ENCODE peak calls at places on chromosomes 4 and X, in nine cellular contexts. M, D, F, L, K, J, S, Z and A are unnamed samples.

GRCh38 chr4:161256716-161257115 is 907.1 kb downstream of the FSTL5 start:
- DNase-seq in M (no peak), D (no peak), F (no peak), L (no peak), K (no peak), J (no peak), S (no peak), Z (no peak), A (no peak)

GRCh38 chr4:75673959-75674328 is 733 bp upstream of the G3BP2 start:
- DNase-seq in M (no peak), D (no peak), F (no peak), L (peak; percentile 79), K (no peak), J (no peak), S (no peak), Z (no peak), A (no peak)

GRCh38 chr4:146381263-146381872 is 140.4 kb downstream of the SLC10A7 start:
- DNase-seq in M (no peak), D (no peak), F (no peak), L (no peak), K (no peak), J (no peak), S (no peak), Z (no peak), A (no peak)

GRCh38 chr4:137238456-137238855 is 293.8 kb downstream of the PCDH18 start:
- DNase-seq in M (no peak), D (no peak), F (no peak), L (no peak), K (no peak), J (no peak), S (no peak), Z (no peak), A (no peak)

GRCh38 chr4:151304755-151305154 is 20.6 kb downstream of the SH3D19 start:
- DNase-seq in M (no peak), D (no peak), F (no peak), L (no peak), K (no peak), J (no peak), S (no peak), Z (no peak), A (no peak)

GRCh38 chrX:136780738-136781137 is at the start of gene ARHGEF6:
- DNase-seq in M (no peak), D (no peak), F (no peak), L (no peak), K (no peak), J (no peak), S (no peak), Z (no peak), A (no peak)

GRCh38 chr4:5787311-5787710 is 76.3 kb downstream of the EVC start:
- DNase-seq in M (peak; percentile 5), D (peak; percentile 11), F (no peak), L (no peak), K (no peak), J (no peak), S (no peak), Z (no peak), A (no peak)

GRCh38 chr4:1628892-1629703 is 55.0 kb downstream of the FAM53A start:
- DNase-seq in M (peak; percentile 67), D (peak; percentile 78), F (peak; percentile 65), L (peak; percentile 43), K (no peak), J (peak; percentile 61), S (peak; percentile 82), Z (no peak), A (no peak)

GRCh38 chr4:56134272-56134671 is 185.5 kb downstream of the CEP135 start:
- DNase-seq in M (no peak), D (no peak), F (no peak), L (peak; percentile 97), K (no peak), J (no peak), S (no peak), Z (no peak), A (no peak)

GRCh38 chr4:58602022-58602421 is 1491.8 kb upstream of the IGFBP7 start:
- DNase-seq in M (no peak), D (no peak), F (no peak), L (no peak), K (no peak), J (no peak), S (no peak), Z (no peak), A (no peak)

GRCh38 chr4:176988226-176988625 is 195.5 kb upstream of the VEGFC start:
- DNase-seq in M (no peak), D (no peak), F (no peak), L (peak; percentile 85), K (peak; percentile 77), J (no peak), S (no peak), Z (peak; percentile 90), A (peak; percentile 62)

GRCh38 chrX:22060451-22060940 is 28.4 kb downstream of the PHEX start:
- DNase-seq in M (no peak), D (no peak), F (no peak), L (peak; percentile 48), K (no peak), J (no peak), S (no peak), Z (no peak), A (no peak)

GRCh38 chr4:55017406-55017805 is 108.0 kb downstream of the KDR start:
- DNase-seq in M (no peak), D (no peak), F (no peak), L (no peak), K (no peak), J (no peak), S (no peak), Z (no peak), A (no peak)

GRCh38 chr4:142516686-142517145 is 329.4 kb downstream of the INPP4B start:
- DNase-seq in M (no peak), D (no peak), F (no peak), L (peak; percentile 46), K (peak; percentile 9), J (no peak), S (no peak), Z (peak; percentile 67), A (peak; percentile 31)

GRCh38 chr4:159235779-159236368 is 133.0 kb downstream of the RAPGEF2 start:
- DNase-seq in M (no peak), D (no peak), F (no peak), L (peak; percentile 43), K (no peak), J (no peak), S (no peak), Z (no peak), A (no peak)

GRCh38 chr4:101019313-101019712 is 328.0 kb downstream of the PPP3CA start:
- DNase-seq in M (no peak), D (no peak), F (no peak), L (no peak), K (no peak), J (no peak), S (no peak), Z (no peak), A (no peak)

GRCh38 chr4:15131551-15131950 is 129.3 kb downstream of the CPEB2 start:
- DNase-seq in M (no peak), D (no peak), F (no peak), L (no peak), K (no peak), J (peak; percentile 22), S (no peak), Z (no peak), A (no peak)

GRCh38 chrX:1401611-1402430 is 9.9 kb upstream of the SLC25A6 start:
- DNase-seq in M (no peak), D (peak; percentile 58), F (no peak), L (no peak), K (no peak), J (peak; percentile 7), S (peak; percentile 47), Z (no peak), A (no peak)

GRCh38 chr4:94240384-94240783 is 32.7 kb downstream of the SMARCAD1 start:
- DNase-seq in M (no peak), D (no peak), F (no peak), L (no peak), K (no peak), J (no peak), S (no peak), Z (no peak), A (no peak)

GRCh38 chr4:85498068-85498733 is 23.3 kb downstream of the ARHGAP24 start:
- DNase-seq in M (peak; percentile 79), D (peak; percentile 73), F (peak; percentile 32), L (peak; percentile 73), K (no peak), J (no peak), S (no peak), Z (no peak), A (no peak)

GRCh38 chr4:85496933-85497332 is 22.0 kb downstream of the ARHGAP24 start:
- DNase-seq in M (no peak), D (no peak), F (no peak), L (peak; percentile 71), K (no peak), J (no peak), S (no peak), Z (peak; percentile 56), A (peak; percentile 88)

GRCh38 chr4:85499573-85499972 is 24.6 kb downstream of the ARHGAP24 start:
- DNase-seq in M (no peak), D (no peak), F (no peak), L (no peak), K (no peak), J (no peak), S (no peak), Z (no peak), A (no peak)

GRCh38 chr4:85496146-85496849 is 21.3 kb downstream of the ARHGAP24 start:
- DNase-seq in M (no peak), D (no peak), F (no peak), L (peak; percentile 61), K (no peak), J (no peak), S (no peak), Z (no peak), A (no peak)

GRCh38 chr4:85495621-85496020 is 20.7 kb downstream of the ARHGAP24 start:
- DNase-seq in M (no peak), D (no peak), F (no peak), L (no peak), K (no peak), J (no peak), S (no peak), Z (no peak), A (peak; percentile 43)
- H3K4me3 ChIP-seq in M (no peak overlapping the region), D (no peak overlapping the region), F (no peak overlapping the region), L (no peak overlapping the region), K (no peak overlapping the region), J (no peak overlapping the region), S (peak overlapping the region; percentile 8), Z (no peak overlapping the region), A (no peak overlapping the region)

GRCh38 chrX:3548743-3549441 is 164.6 kb downstream of the PRKX start:
- DNase-seq in M (no peak), D (no peak), F (peak; percentile 10), L (peak; percentile 82), K (no peak), J (no peak), S (no peak), Z (peak; percentile 87), A (peak; percentile 21)
- H3K4me3 ChIP-seq in M (no peak overlapping the region), D (peak overlapping the region; percentile 22), F (no peak overlapping the region), L (no peak overlapping the region), K (no peak overlapping the region), J (peak overlapping the region; percentile 12), S (peak overlapping the region; percentile 32), Z (peak overlapping the region; percentile 32), A (no peak overlapping the region)

GRCh38 chr4:158166701-158167100 is 6.1 kb downstream of the GASK1B start:
- DNase-seq in M (no peak), D (no peak), F (no peak), L (peak; percentile 56), K (no peak), J (no peak), S (no peak), Z (no peak), A (no peak)
- H3K4me3 ChIP-seq in M (no peak overlapping the region), D (peak overlapping the region; percentile 54), F (no peak overlapping the region), L (no peak overlapping the region), K (no peak overlapping the region), J (peak overlapping the region; percentile 7), S (peak overlapping the region; percentile 66), Z (no peak overlapping the region), A (no peak overlapping the region)

GRCh38 chrX:130171446-130172126 is at the start of gene RAB33A:
- DNase-seq in M (no peak), D (peak; percentile 65), F (no peak), L (peak; percentile 21), K (no peak), J (peak; percentile 21), S (no peak), Z (no peak), A (no peak)
- H3K4me3 ChIP-seq in M (peak within 1 kb of the TSS; percentile 41), D (peak within 1 kb of the TSS; percentile 48), F (no peak within 1 kb of the TSS), L (peak within 1 kb of the TSS; percentile 48), K (peak within 1 kb of the TSS; percentile 39), J (peak within 1 kb of the TSS; percentile 64), S (peak within 1 kb of the TSS; percentile 54), Z (peak within 1 kb of the TSS; percentile 50), A (peak within 1 kb of the TSS; percentile 61)